ENCODE peak calls at places on chromosomes 2 and 18, in six cellular contexts. T is effector memory CD4-positive, alpha-beta T cell; S is stimulated activated CD4-positive, alpha-beta T cell treated with anti-CD3 and anti-CD28 coated beads, TNF-alpha, amount 100 ng/mL, for 24 hours; V is MCF 10A; K is GM13977; H is naive thymus-derived CD4-positive, alpha-beta T cell. J is an unnamed sample.

GRCh38 chr2:213266421-213266820 is 17.8 kb upstream of the SPAG16 start:
- DNase-seq in T (no peak), S (no peak), V (no peak), K (no peak), H (no peak), J (no peak)

GRCh38 chr2:30979822-30980245 is 158.4 kb downstream of the GALNT14 start:
- DNase-seq in T (no peak), S (no peak), V (peak; percentile 84), K (no peak), H (no peak), J (no peak)

GRCh38 chr2:10658041-10658913 is 31.5 kb downstream of the NOL10 start:
- DNase-seq in T (no peak), S (no peak), V (peak; percentile 82), K (no peak), H (no peak), J (no peak)

GRCh38 chr18:907171-907879 is 2.7 kb downstream of the ADCYAP1 start:
- DNase-seq in T (no peak), S (no peak), V (no peak), K (peak; percentile 34), H (no peak), J (no peak)

GRCh38 chr2:99613992-99614391 is 124.2 kb upstream of the REV1 start:
- DNase-seq in T (no peak), S (no peak), V (no peak), K (no peak), H (no peak), J (no peak)

GRCh38 chr18:57898506-57899124 is 95.5 kb upstream of the ATP8B1 start:
- DNase-seq in T (no peak), S (no peak), V (peak; percentile 73), K (no peak), H (no peak), J (no peak)

GRCh38 chr2:162282765-162283425 is 35.6 kb downstream of the IFIH1 start:
- DNase-seq in T (no peak), S (no peak), V (no peak), K (no peak), H (no peak), J (no peak)

GRCh38 chr18:76412010-76412817 is 82.8 kb downstream of the ZNF516 start:
- DNase-seq in T (no peak), S (no peak), V (no peak), K (no peak), H (no peak), J (no peak)

GRCh38 chr2:216591480-216591879 is 41.7 kb upstream of the IGFBP2 start:
- DNase-seq in T (no peak), S (no peak), V (no peak), K (no peak), H (no peak), J (no peak)

GRCh38 chr2:43426305-43427031 is 169.4 kb downstream of the THADA start:
- DNase-seq in T (peak; percentile 48), S (peak; percentile 24), V (peak; percentile 86), K (peak; percentile 83), H (no peak), J (peak; percentile 11)

GRCh38 chr18:68284236-68284635 is 430.7 kb downstream of the TMX3 start:
- DNase-seq in T (no peak), S (no peak), V (no peak), K (no peak), H (no peak), J (no peak)

GRCh38 chr18:38198956-38199355 is 633.4 kb upstream of the CELF4 start:
- DNase-seq in T (no peak), S (no peak), V (no peak), K (no peak), H (no peak), J (no peak)

GRCh38 chr18:23900979-23901378 is 113.6 kb upstream of the TTC39C start:
- DNase-seq in T (no peak), S (no peak), V (no peak), K (no peak), H (no peak), J (no peak)